ENCODE peak calls at places on chromosomes 5 and 9, in seven cellular contexts. One of them, this sample, is unnamed.

GRCh38 chr5:37417347-37417746 is 38.2 kb downstream of the WDR70 start:
- DNase-seq in right lobe of liver: no peak
- DNase-seq in astrocyte of the cerebellum: no peak
- DNase-seq in fibroblast of mammary gland: no peak
- DNase-seq in cardiac muscle cell: no peak
- DNase-seq in progenitor cell of endocrine pancreas: no peak
- DNase-seq in nephron progenitor cell: no peak
- DNase-seq in this sample: no peak

GRCh38 chr5:147303976-147304375 is 69.2 kb downstream of the STK32A start:
- DNase-seq in right lobe of liver: no peak
- DNase-seq in astrocyte of the cerebellum: peak; percentile 72
- DNase-seq in fibroblast of mammary gland: peak; percentile 90
- DNase-seq in cardiac muscle cell: peak; percentile 56
- DNase-seq in progenitor cell of endocrine pancreas: no peak
- DNase-seq in nephron progenitor cell: no peak
- DNase-seq in this sample: no peak

GRCh38 chr9:91775011-91775707 is 174.9 kb downstream of the ROR2 start:
- DNase-seq in right lobe of liver: peak; percentile 69
- DNase-seq in astrocyte of the cerebellum: no peak
- DNase-seq in fibroblast of mammary gland: peak; percentile 55
- DNase-seq in cardiac muscle cell: peak; percentile 71
- DNase-seq in progenitor cell of endocrine pancreas: peak; percentile 78
- DNase-seq in nephron progenitor cell: peak; percentile 82
- DNase-seq in this sample: peak; percentile 75

GRCh38 chr9:26685857-26686256 is 206.7 kb downstream of the CAAP1 start:
- DNase-seq in right lobe of liver: no peak
- DNase-seq in astrocyte of the cerebellum: no peak
- DNase-seq in fibroblast of mammary gland: no peak
- DNase-seq in cardiac muscle cell: peak; percentile 1
- DNase-seq in progenitor cell of endocrine pancreas: no peak
- DNase-seq in nephron progenitor cell: no peak
- DNase-seq in this sample: no peak

GRCh38 chr9:68760674-68761003 is 55.6 kb downstream of the PIP5K1B start:
- DNase-seq in right lobe of liver: no peak
- DNase-seq in astrocyte of the cerebellum: no peak
- DNase-seq in fibroblast of mammary gland: no peak
- DNase-seq in cardiac muscle cell: no peak
- DNase-seq in progenitor cell of endocrine pancreas: no peak
- DNase-seq in nephron progenitor cell: no peak
- DNase-seq in this sample: no peak

GRCh38 chr5:135393229-135393628 is 5.8 kb downstream of the MACROH2A1 start:
- DNase-seq in right lobe of liver: no peak
- DNase-seq in astrocyte of the cerebellum: no peak
- DNase-seq in fibroblast of mammary gland: peak; percentile 32
- DNase-seq in cardiac muscle cell: no peak
- DNase-seq in progenitor cell of endocrine pancreas: no peak
- DNase-seq in nephron progenitor cell: no peak
- DNase-seq in this sample: no peak

GRCh38 chr9:127049044-127049443 is 73.4 kb downstream of the ANGPTL2 start:
- DNase-seq in right lobe of liver: no peak
- DNase-seq in astrocyte of the cerebellum: peak; percentile 64
- DNase-seq in fibroblast of mammary gland: peak; percentile 97
- DNase-seq in cardiac muscle cell: peak; percentile 95
- DNase-seq in progenitor cell of endocrine pancreas: no peak
- DNase-seq in nephron progenitor cell: no peak
- DNase-seq in this sample: no peak

GRCh38 chr9:15469406-15469805 is 41.4 kb downstream of the PSIP1 start:
- DNase-seq in right lobe of liver: no peak
- DNase-seq in astrocyte of the cerebellum: no peak
- DNase-seq in fibroblast of mammary gland: no peak
- DNase-seq in cardiac muscle cell: no peak
- DNase-seq in progenitor cell of endocrine pancreas: no peak
- DNase-seq in nephron progenitor cell: no peak
- DNase-seq in this sample: no peak

GRCh38 chr9:26426732-26427131 is 465.9 kb downstream of the CAAP1 start:
- DNase-seq in right lobe of liver: no peak
- DNase-seq in astrocyte of the cerebellum: no peak
- DNase-seq in fibroblast of mammary gland: no peak
- DNase-seq in cardiac muscle cell: no peak
- DNase-seq in progenitor cell of endocrine pancreas: no peak
- DNase-seq in nephron progenitor cell: peak; percentile 3
- DNase-seq in this sample: no peak

GRCh38 chr5:38692780-38693507 is 136.5 kb upstream of the LIFR start:
- DNase-seq in right lobe of liver: no peak
- DNase-seq in astrocyte of the cerebellum: no peak
- DNase-seq in fibroblast of mammary gland: no peak
- DNase-seq in cardiac muscle cell: no peak
- DNase-seq in progenitor cell of endocrine pancreas: no peak
- DNase-seq in nephron progenitor cell: no peak
- DNase-seq in this sample: no peak

GRCh38 chr5:144156767-144157171 is 13.7 kb downstream of the YIPF5 start:
- DNase-seq in right lobe of liver: no peak
- DNase-seq in astrocyte of the cerebellum: no peak
- DNase-seq in fibroblast of mammary gland: no peak
- DNase-seq in cardiac muscle cell: no peak
- DNase-seq in progenitor cell of endocrine pancreas: no peak
- DNase-seq in nephron progenitor cell: no peak
- DNase-seq in this sample: no peak

GRCh38 chr9:134175291-134175807 is 11.0 kb upstream of the RNU6ATAC start:
- DNase-seq in right lobe of liver: peak; percentile 84
- DNase-seq in astrocyte of the cerebellum: no peak
- DNase-seq in fibroblast of mammary gland: no peak
- DNase-seq in cardiac muscle cell: no peak
- DNase-seq in progenitor cell of endocrine pancreas: no peak
- DNase-seq in nephron progenitor cell: peak; percentile 56
- DNase-seq in this sample: no peak

GRCh38 chr5:34490501-34491250 is 165.5 kb upstream of the RAI14 start:
- DNase-seq in right lobe of liver: no peak
- DNase-seq in astrocyte of the cerebellum: no peak
- DNase-seq in fibroblast of mammary gland: no peak
- DNase-seq in cardiac muscle cell: peak; percentile 25
- DNase-seq in progenitor cell of endocrine pancreas: no peak
- DNase-seq in nephron progenitor cell: peak; percentile 66
- DNase-seq in this sample: no peak

GRCh38 chr5:177304392-177305119 is 957 bp downstream of the PRELID1 start:
- DNase-seq in right lobe of liver: no peak
- DNase-seq in astrocyte of the cerebellum: no peak
- DNase-seq in fibroblast of mammary gland: peak; percentile 41
- DNase-seq in cardiac muscle cell: no peak
- DNase-seq in progenitor cell of endocrine pancreas: no peak
- DNase-seq in nephron progenitor cell: peak; percentile 47
- DNase-seq in this sample: no peak

GRCh38 chr9:29556746-29557145 is 1983.5 kb upstream of the C9orf72 start:
- DNase-seq in right lobe of liver: no peak
- DNase-seq in astrocyte of the cerebellum: no peak
- DNase-seq in fibroblast of mammary gland: no peak
- DNase-seq in cardiac muscle cell: no peak
- DNase-seq in progenitor cell of endocrine pancreas: no peak
- DNase-seq in nephron progenitor cell: no peak
- DNase-seq in this sample: no peak

GRCh38 chr5:109983135-109983534 is 293.4 kb downstream of the MAN2A1 start:
- DNase-seq in right lobe of liver: no peak
- DNase-seq in astrocyte of the cerebellum: no peak
- DNase-seq in fibroblast of mammary gland: peak; percentile 77
- DNase-seq in cardiac muscle cell: peak; percentile 8
- DNase-seq in progenitor cell of endocrine pancreas: no peak
- DNase-seq in nephron progenitor cell: no peak
- DNase-seq in this sample: no peak

GRCh38 chr9:131477816-131478419 is 24.8 kb upstream of the POMT1 start:
- DNase-seq in right lobe of liver: peak; percentile 30
- DNase-seq in astrocyte of the cerebellum: no peak
- DNase-seq in fibroblast of mammary gland: no peak
- DNase-seq in cardiac muscle cell: no peak
- DNase-seq in progenitor cell of endocrine pancreas: no peak
- DNase-seq in nephron progenitor cell: no peak
- DNase-seq in this sample: no peak

GRCh38 chr5:4116834-4117233 is 521.2 kb downstream of the IRX1 start:
- DNase-seq in right lobe of liver: no peak
- DNase-seq in astrocyte of the cerebellum: no peak
- DNase-seq in fibroblast of mammary gland: peak; percentile 19
- DNase-seq in cardiac muscle cell: peak; percentile 21
- DNase-seq in progenitor cell of endocrine pancreas: no peak
- DNase-seq in nephron progenitor cell: no peak
- DNase-seq in this sample: no peak

GRCh38 chr9:132794730-132795380 is 83.2 kb downstream of the AK8 start:
- DNase-seq in right lobe of liver: no peak
- DNase-seq in astrocyte of the cerebellum: no peak
- DNase-seq in fibroblast of mammary gland: no peak
- DNase-seq in cardiac muscle cell: no peak
- DNase-seq in progenitor cell of endocrine pancreas: no peak
- DNase-seq in nephron progenitor cell: no peak
- DNase-seq in this sample: no peak

GRCh38 chr9:118630079-118630478 is 739.2 kb downstream of the BRINP1 start:
- DNase-seq in right lobe of liver: no peak
- DNase-seq in astrocyte of the cerebellum: no peak
- DNase-seq in fibroblast of mammary gland: no peak
- DNase-seq in cardiac muscle cell: no peak
- DNase-seq in progenitor cell of endocrine pancreas: no peak
- DNase-seq in nephron progenitor cell: no peak
- DNase-seq in this sample: no peak

GRCh38 chr5:159971038-159971437 is 37.9 kb upstream of the TTC1 start:
- DNase-seq in right lobe of liver: no peak
- DNase-seq in astrocyte of the cerebellum: no peak
- DNase-seq in fibroblast of mammary gland: peak; percentile 50
- DNase-seq in cardiac muscle cell: peak; percentile 50
- DNase-seq in progenitor cell of endocrine pancreas: no peak
- DNase-seq in nephron progenitor cell: no peak
- DNase-seq in this sample: no peak

GRCh38 chr5:149915392-149916260 is 29.0 kb downstream of the PDE6A start:
- DNase-seq in right lobe of liver: no peak
- DNase-seq in astrocyte of the cerebellum: no peak
- DNase-seq in fibroblast of mammary gland: no peak
- DNase-seq in cardiac muscle cell: no peak
- DNase-seq in progenitor cell of endocrine pancreas: no peak
- DNase-seq in nephron progenitor cell: no peak
- DNase-seq in this sample: no peak

GRCh38 chr9:98971168-98971914 is 27.6 kb downstream of the COL15A1 start:
- DNase-seq in right lobe of liver: no peak
- DNase-seq in astrocyte of the cerebellum: no peak
- DNase-seq in fibroblast of mammary gland: peak; percentile 79
- DNase-seq in cardiac muscle cell: peak; percentile 79
- DNase-seq in progenitor cell of endocrine pancreas: no peak
- DNase-seq in nephron progenitor cell: no peak
- DNase-seq in this sample: peak; percentile 34

DNA sequence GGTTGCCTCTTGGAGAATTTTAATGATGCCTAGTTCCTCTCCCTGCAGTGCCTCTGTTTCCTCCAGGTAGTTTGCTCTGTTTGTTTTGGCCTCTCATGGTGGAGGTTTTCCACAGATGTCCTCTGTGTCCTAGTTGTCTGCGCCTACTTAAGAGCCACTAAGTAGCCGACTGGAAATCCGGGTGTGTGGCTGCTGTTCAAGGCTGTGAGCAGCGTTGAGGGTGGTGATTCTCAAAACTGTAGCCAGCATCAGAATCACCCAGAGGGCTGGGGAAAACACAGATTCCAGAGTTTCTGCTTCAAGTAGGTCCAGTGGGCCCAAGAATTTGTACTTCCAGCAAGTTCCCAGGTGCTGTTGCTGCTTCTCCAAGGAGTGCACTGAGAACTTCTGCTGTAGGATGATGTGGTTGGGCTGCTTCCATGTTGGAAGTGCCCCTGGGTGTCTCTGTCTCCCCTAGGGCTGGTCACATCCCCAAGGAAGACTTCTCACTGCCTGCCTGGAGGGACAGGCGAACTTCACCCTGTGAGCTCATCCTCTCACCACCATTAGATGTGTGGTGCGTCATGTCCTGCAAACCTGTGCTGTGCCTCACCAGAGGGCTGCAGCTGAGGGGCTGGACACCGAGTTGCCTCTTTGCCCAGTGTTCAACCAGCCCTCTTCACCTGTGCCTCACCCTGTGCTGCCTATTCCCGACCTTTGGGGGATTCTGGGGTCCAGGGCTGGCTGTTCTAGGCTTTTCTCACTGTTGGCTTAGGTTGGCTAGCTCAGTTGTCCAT is 34.8 kb downstream of the SECISBP2 start:
- DNase-seq in right lobe of liver: no peak
- DNase-seq in astrocyte of the cerebellum: no peak
- DNase-seq in fibroblast of mammary gland: no peak
- DNase-seq in cardiac muscle cell: no peak
- DNase-seq in progenitor cell of endocrine pancreas: no peak
- DNase-seq in nephron progenitor cell: no peak
- DNase-seq in this sample: no peak
- TF ChIP-seq CTCF in right lobe of liver: no peak
- TF ChIP-seq CTCF in astrocyte of the cerebellum: no peak
- TF ChIP-seq CTCF in fibroblast of mammary gland: no peak
- TF ChIP-seq CTCF in cardiac muscle cell: no peak
- TF ChIP-seq CTCF in progenitor cell of endocrine pancreas: no peak
- TF ChIP-seq CTCF in nephron progenitor cell: no peak
- TF ChIP-seq CTCF in this sample: no peak

DNA sequence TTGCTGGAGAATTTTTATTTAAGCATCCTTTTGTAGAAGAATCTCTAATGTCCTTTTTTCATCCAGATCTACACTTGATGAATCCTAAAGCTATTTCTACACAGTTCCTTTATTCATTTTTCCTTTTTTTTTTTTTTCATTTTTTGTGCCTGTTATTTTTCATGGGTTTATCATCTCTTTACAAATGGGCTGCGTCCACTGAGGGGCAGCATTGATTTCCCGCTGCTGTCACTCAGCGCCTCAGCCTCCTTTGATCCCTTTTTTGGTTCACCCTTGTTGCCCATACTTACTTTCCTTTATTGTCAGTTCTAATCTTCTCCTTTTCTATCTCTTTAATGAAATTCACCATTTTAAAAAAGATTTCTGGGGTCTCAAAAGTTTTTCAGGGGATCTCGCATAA is 5.7 kb upstream of the MSMP start:
- DNase-seq in right lobe of liver: no peak
- DNase-seq in astrocyte of the cerebellum: no peak
- DNase-seq in fibroblast of mammary gland: no peak
- DNase-seq in cardiac muscle cell: no peak
- DNase-seq in progenitor cell of endocrine pancreas: no peak
- DNase-seq in nephron progenitor cell: no peak
- DNase-seq in this sample: no peak
- TF ChIP-seq CTCF in right lobe of liver: no peak
- TF ChIP-seq CTCF in astrocyte of the cerebellum: no peak
- TF ChIP-seq CTCF in fibroblast of mammary gland: no peak
- TF ChIP-seq CTCF in cardiac muscle cell: no peak
- TF ChIP-seq CTCF in progenitor cell of endocrine pancreas: no peak
- TF ChIP-seq CTCF in nephron progenitor cell: no peak
- TF ChIP-seq CTCF in this sample: no peak

GRCh38 chr5:111214343-111214742 is 9.8 kb upstream of the CAMK4 start:
- DNase-seq in right lobe of liver: no peak
- DNase-seq in astrocyte of the cerebellum: no peak
- DNase-seq in fibroblast of mammary gland: no peak
- DNase-seq in cardiac muscle cell: no peak
- DNase-seq in progenitor cell of endocrine pancreas: no peak
- DNase-seq in nephron progenitor cell: no peak
- DNase-seq in this sample: no peak
- TF ChIP-seq CTCF in right lobe of liver: no peak
- TF ChIP-seq CTCF in astrocyte of the cerebellum: no peak
- TF ChIP-seq CTCF in fibroblast of mammary gland: no peak
- TF ChIP-seq CTCF in cardiac muscle cell: no peak
- TF ChIP-seq CTCF in progenitor cell of endocrine pancreas: no peak
- TF ChIP-seq CTCF in nephron progenitor cell: no peak
- TF ChIP-seq CTCF in this sample: no peak

DNA sequence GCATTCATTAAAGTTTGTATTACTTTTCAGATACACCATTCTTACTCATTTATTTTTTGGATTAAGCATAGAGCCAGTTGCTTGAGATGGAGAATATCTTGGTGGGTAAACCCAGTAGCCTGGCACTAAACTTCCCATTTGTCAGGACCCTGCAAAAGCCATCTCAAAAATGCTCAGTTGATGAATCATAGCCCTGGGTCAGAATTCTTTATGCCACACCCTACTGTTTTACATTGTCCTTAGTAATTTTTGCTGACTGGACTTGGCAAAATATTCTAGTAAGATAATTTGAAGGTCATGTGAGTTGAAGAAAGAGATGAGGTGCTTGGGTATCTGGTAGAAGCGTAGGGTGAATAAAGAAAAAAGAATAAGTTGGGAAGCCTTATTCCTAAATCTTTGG is 50.7 kb downstream of the C7 start:
- DNase-seq in right lobe of liver: no peak
- DNase-seq in astrocyte of the cerebellum: no peak
- DNase-seq in fibroblast of mammary gland: no peak
- DNase-seq in cardiac muscle cell: no peak
- DNase-seq in progenitor cell of endocrine pancreas: no peak
- DNase-seq in nephron progenitor cell: no peak
- DNase-seq in this sample: no peak
- TF ChIP-seq CTCF in right lobe of liver: no peak
- TF ChIP-seq CTCF in astrocyte of the cerebellum: no peak
- TF ChIP-seq CTCF in fibroblast of mammary gland: no peak
- TF ChIP-seq CTCF in cardiac muscle cell: no peak
- TF ChIP-seq CTCF in progenitor cell of endocrine pancreas: no peak
- TF ChIP-seq CTCF in nephron progenitor cell: no peak
- TF ChIP-seq CTCF in this sample: no peak